ENCODE peak calls at places on chromosome 9, in seven cellular contexts. U, I, J, H, G, C and D are unnamed samples.

GRCh38 chr9:91273853-91274552 is 87.7 kb downstream of the AUH start:
- DNase-seq in U (no peak), I (no peak), J (no peak), H (peak), G (no peak), C (no peak), D (no peak)

GRCh38 chr9:136544549-136545064 is 1.2 kb downstream of the NOTCH1 start:
- DNase-seq in U (peak), I (no peak), J (peak), H (no peak), G (peak), C (peak), D (peak)

GRCh38 chr9:115739096-115739875 is 414.3 kb upstream of the PAPPA start:
- DNase-seq in U (no peak), I (no peak), J (no peak), H (no peak), G (no peak), C (no peak), D (no peak)

GRCh38 chr9:129665008-129665771 is at the start of gene PRRX2:
- DNase-seq in U (peak), I (no peak), J (no peak), H (no peak), G (peak), C (no peak), D (peak)

GRCh38 chr9:4548796-4549725 is 58.8 kb downstream of the SLC1A1 start:
- DNase-seq in U (peak), I (no peak), J (no peak), H (no peak), G (peak), C (no peak), D (peak)

GRCh38 chr9:71858102-71858798 is 52.7 kb downstream of the ABHD17B start:
- DNase-seq in U (no peak), I (no peak), J (no peak), H (no peak), G (no peak), C (no peak), D (no peak)

GRCh38 chr9:4997196-4997595 is 12.1 kb downstream of the JAK2 start:
- DNase-seq in U (no peak), I (no peak), J (no peak), H (no peak), G (no peak), C (no peak), D (no peak)

GRCh38 chr9:21991039-21991959 is 2.9 kb downstream of the CDKN2A start:
- DNase-seq in U (no peak), I (no peak), J (no peak), H (no peak), G (no peak), C (no peak), D (no peak)

GRCh38 chr9:101054657-101055056 is 26.1 kb downstream of the PLPPR1 start:
- DNase-seq in U (no peak), I (no peak), J (no peak), H (no peak), G (no peak), C (no peak), D (no peak)

GRCh38 chr9:37399336-37399735 is 23.2 kb upstream of the GRHPR start:
- DNase-seq in U (no peak), I (no peak), J (no peak), H (no peak), G (no peak), C (no peak), D (no peak)

GRCh38 chr9:19201899-19202891 is 28.3 kb upstream of the DENND4C start:
- DNase-seq in U (no peak), I (peak), J (no peak), H (peak), G (no peak), C (no peak), D (no peak)